ENCODE peak calls at places on chromosomes 2 and 18, in four cellular contexts. E is neural crest cell, A is left cardiac atrium, P is spleen. V is an unnamed sample.

GRCh38 chr2:33104726-33105125 is 158.0 kb downstream of the LTBP1 start:
- DNase-seq in P (no peak), A (no peak), E (no peak), V (no peak)

GRCh38 chr2:151973013-151973900 is 125.6 kb downstream of the CACNB4 start:
- DNase-seq in P (no peak), A (no peak), E (no peak), V (no peak)

GRCh38 chr18:2854871-2855270 is 8.1 kb downstream of the EMILIN2 start:
- DNase-seq in A (no peak), P (no peak), E (no peak), V (peak; percentile 57)

GRCh38 chr2:95059656-95060370 is 34.3 kb downstream of the MAL start:
- DNase-seq in A (no peak), E (no peak), P (peak; percentile 60), V (no peak)

GRCh38 chr2:189210250-189211075 is 30.9 kb upstream of the COL5A2 start:
- DNase-seq in A (peak; percentile 58), P (no peak), E (no peak), V (peak; percentile 81)

GRCh38 chr2:195674491-195675226 is 17.6 kb downstream of the SLC39A10 start:
- DNase-seq in E (no peak), P (no peak), A (no peak), V (no peak)

GRCh38 chr2:23480991-23481797 is 96.2 kb downstream of the KLHL29 start:
- DNase-seq in E (no peak), P (no peak), A (no peak), V (peak; percentile 43)

GRCh38 chr2:105873721-105874120 is 129.0 kb downstream of the NCK2 start:
- DNase-seq in P (no peak), A (no peak), E (no peak), V (no peak)

GRCh38 chr2:237996041-237996593 is 29.3 kb downstream of the UBE2F start:
- DNase-seq in E (no peak), P (no peak), A (no peak), V (no peak)

GRCh38 chr2:128783896-128784295 is 465.2 kb upstream of the HS6ST1 start:
- DNase-seq in A (no peak), E (no peak), P (peak; percentile 59), V (no peak)

GRCh38 chr2:39325966-39326365 is 82.2 kb upstream of the CDKL4 start:
- DNase-seq in A (no peak), E (no peak), P (no peak), V (no peak)

GRCh38 chr18:77223221-77223639 is 26.4 kb upstream of the GALR1 start:
- DNase-seq in E (no peak), A (no peak), P (no peak), V (no peak)

GRCh38 chr2:84201158-84201557 is 257.9 kb downstream of the SUCLG1 start:
- DNase-seq in A (no peak), P (no peak), E (no peak), V (no peak)

GRCh38 chr2:99166218-99166617 is 11.5 kb downstream of the LIPT1 start:
- DNase-seq in P (no peak), A (no peak), E (no peak), V (no peak)

GRCh38 chr2:74384051-74384450 is 3.9 kb upstream of the DCTN1 start:
- DNase-seq in A (no peak), E (no peak), P (no peak), V (no peak)

GRCh38 chr2:106857882-106858478 is 28.0 kb downstream of the ST6GAL2 start:
- DNase-seq in P (no peak), E (no peak), A (no peak), V (no peak)

GRCh38 chr2:105785095-105785847 is 40.6 kb downstream of the NCK2 start:
- DNase-seq in E (no peak), P (no peak), A (no peak), V (no peak)

GRCh38 chr2:45681675-45682074 is 30.2 kb downstream of the PRKCE start:
- DNase-seq in E (no peak), P (no peak), A (no peak), V (no peak)

GRCh38 chr2:85394256-85394655 is 15.9 kb downstream of the CAPG start:
- DNase-seq in P (peak; percentile 28), E (no peak), A (no peak), V (no peak)

GRCh38 chr2:109614715-109615636 is 812 bp downstream of the SOWAHC start:
- DNase-seq in E (peak; percentile 22), P (peak; percentile 84), A (peak; percentile 29), V (peak; percentile 39)

GRCh38 chr2:85264471-85264870 is 63.3 kb downstream of the TGOLN2 start:
- DNase-seq in E (no peak), A (no peak), P (no peak), V (no peak)

GRCh38 chr2:234550511-234551107 is 53.7 kb upstream of the ARL4C start:
- DNase-seq in P (no peak), A (peak; percentile 53), E (peak; percentile 56), V (peak; percentile 60)

GRCh38 chr18:79056827-79057367 is 12.3 kb upstream of the ATP9B start:
- DNase-seq in A (no peak), P (no peak), E (no peak), V (no peak)

GRCh38 chr2:96340493-96341414 is 5.2 kb downstream of the NCAPH start:
- DNase-seq in E (no peak), A (no peak), P (no peak), V (no peak)

GRCh38 chr2:70519453-70519852 is 34.2 kb downstream of the TGFA start:
- DNase-seq in A (no peak), E (no peak), P (no peak), V (no peak)

GRCh38 chr2:228048838-228049490 is 132.5 kb downstream of the SPHKAP start:
- DNase-seq in A (peak; percentile 21), E (peak; percentile 17), P (no peak), V (no peak)

GRCh38 chr2:150520887-150521664 is 33.6 kb upstream of the RND3 start:
- DNase-seq in E (no peak), P (no peak), A (no peak), V (no peak)

GRCh38 chr2:238688197-238689153 is 159.4 kb upstream of the TWIST2 start:
- DNase-seq in A (no peak), P (no peak), E (no peak), V (no peak)

GRCh38 chr2:140695163-140695562 is 1435.7 kb downstream of the LRP1B start:
- DNase-seq in A (no peak), P (no peak), E (no peak), V (no peak)

GRCh38 chr2:223786943-223787342 is 50.4 kb downstream of the AP1S3 start:
- DNase-seq in A (no peak), P (no peak), E (no peak), V (no peak)

GRCh38 chr2:25279091-25279651 is 62.6 kb downstream of the DNMT3A start:
- DNase-seq in A (peak; percentile 69), P (peak; percentile 91), E (no peak), V (peak; percentile 66)

GRCh38 chr18:21444465-21445023 is 156.0 kb downstream of the ESCO1 start:
- DNase-seq in E (peak; percentile 19), P (no peak), A (no peak), V (no peak)

GRCh38 chr2:65663831-65664407 is 231.5 kb upstream of the SPRED2 start:
- DNase-seq in E (no peak), A (no peak), P (no peak), V (no peak)

GRCh38 chr2:111201214-111201613 is 80.5 kb downstream of the BCL2L11 start:
- DNase-seq in E (no peak), P (no peak), A (no peak), V (no peak)

GRCh38 chr18:48896875-48897511 is 53.8 kb downstream of the SMAD7 start:
- DNase-seq in A (peak; percentile 75), P (peak; percentile 87), E (no peak), V (no peak)

GRCh38 chr2:146982393-146982846 is 862.4 kb upstream of the ACVR2A start:
- DNase-seq in E (no peak), A (peak; percentile 28), P (no peak), V (peak; percentile 81)

GRCh38 chr2:201795608-201796477 is 10.5 kb upstream of the CDK15 start:
- DNase-seq in E (peak; percentile 46), A (peak; percentile 30), P (no peak), V (no peak)